ENCODE peak calls at places on chromosomes 3 and 15, in ten cellular contexts. W, L, Y, P, B, G, X, V, U and O are unnamed samples.

GRCh38 chr3:136919799-136920580 is 37.8 kb upstream of the IL20RB start:
- DNase-seq in W (peak; percentile 24), L (no peak), Y (no peak), P (no peak), B (no peak), G (no peak), X (no peak), V (no peak), U (no peak), O (no peak)

GRCh38 chr15:64045106-64045435 is 1.2 kb downstream of the DAPK2 start:
- DNase-seq in W (no peak), L (no peak), Y (no peak), P (no peak), B (peak; percentile 13), G (no peak), X (no peak), V (no peak), U (no peak), O (no peak)

GRCh38 chr3:127383656-127384179 is 95.9 kb upstream of the PRR20G start:
- DNase-seq in W (no peak), L (no peak), Y (no peak), P (no peak), B (no peak), G (no peak), X (no peak), V (no peak), U (no peak), O (no peak)

GRCh38 chr3:168051579-168052183 is 44.0 kb downstream of the GOLIM4 start:
- DNase-seq in W (no peak), L (no peak), Y (no peak), P (no peak), B (no peak), G (no peak), X (no peak), V (peak; percentile 12), U (no peak), O (no peak)

GRCh38 chr15:59283717-59284336 is 77.2 kb downstream of the LDHAL6B start:
- DNase-seq in W (no peak), L (peak; percentile 69), Y (no peak), P (no peak), B (peak; percentile 86), G (peak; percentile 84), X (no peak), V (no peak), U (no peak), O (no peak)

GRCh38 chr3:15286022-15286421 is 46.4 kb downstream of the SH3BP5 start:
- DNase-seq in W (no peak), L (no peak), Y (no peak), P (no peak), B (no peak), G (no peak), X (peak; percentile 71), V (no peak), U (no peak), O (no peak)

GRCh38 chr15:22845289-22845900 is 6.9 kb downstream of the NIPA2 start:
- DNase-seq in W (no peak), L (no peak), Y (no peak), P (no peak), B (no peak), G (no peak), X (no peak), V (no peak), U (no peak), O (no peak)

GRCh38 chr3:118991775-118992174 is 42.9 kb downstream of the IGSF11 start:
- DNase-seq in W (no peak), L (no peak), Y (no peak), P (no peak), B (no peak), G (no peak), X (no peak), V (no peak), U (no peak), O (no peak)

GRCh38 chr15:81323559-81323943 is 390 bp downstream of the STARD5 start:
- DNase-seq in W (no peak), L (no peak), Y (no peak), P (no peak), B (no peak), G (no peak), X (no peak), V (no peak), U (no peak), O (no peak)

GRCh38 chr3:144900366-144900765 is 928.7 kb downstream of the DIPK2A start:
- DNase-seq in W (no peak), L (no peak), Y (no peak), P (no peak), B (no peak), G (no peak), X (no peak), V (no peak), U (no peak), O (no peak)

GRCh38 chr3:194572131-194572789 is 61.0 kb downstream of the TMEM44 start:
- DNase-seq in W (no peak), L (peak; percentile 83), Y (no peak), P (no peak), B (no peak), G (no peak), X (peak; percentile 90), V (no peak), U (no peak), O (no peak)

GRCh38 chr3:172256101-172256687 is 192.1 kb downstream of the GHSR start:
- DNase-seq in W (no peak), L (no peak), Y (no peak), P (no peak), B (no peak), G (no peak), X (no peak), V (no peak), U (no peak), O (no peak)

GRCh38 chr15:74134387-74135027 is 4.1 kb downstream of the ISLR2 start:
- DNase-seq in W (no peak), L (no peak), Y (no peak), P (no peak), B (no peak), G (no peak), X (peak; percentile 87), V (no peak), U (no peak), O (no peak)

GRCh38 chr15:96312641-96313335 is 17.7 kb upstream of the NR2F2 start:
- DNase-seq in W (no peak), L (no peak), Y (no peak), P (no peak), B (no peak), G (no peak), X (no peak), V (no peak), U (no peak), O (no peak)